ENCODE peak calls at places on chromosomes 2 and 18, in five cellular contexts. Z is adrenal gland, D is fibroblast of lung, F is A549, E is stomach. W is an unnamed sample.

GRCh38 chr2:158935617-158936016 is 32.8 kb upstream of the TANC1 start:
- DNase-seq in D (no peak), E (no peak), Z (no peak), F (no peak), W (no peak)

GRCh38 chr2:220043155-220043992 is 415.9 kb downstream of the SLC4A3 start:
- DNase-seq in F (no peak), E (no peak), Z (no peak), D (peak; percentile 57), W (no peak)

GRCh38 chr2:113273031-113273551 is 5.6 kb downstream of the PAX8 start:
- DNase-seq in D (peak; percentile 38), E (peak; percentile 33), F (peak; percentile 53), Z (no peak), W (no peak)

GRCh38 chr2:147232225-147232669 is 612.6 kb upstream of the ACVR2A start:
- DNase-seq in E (no peak), F (no peak), D (no peak), Z (no peak), W (no peak)

GRCh38 chr2:109206569-109207145 is 77.7 kb downstream of the SH3RF3 start:
- DNase-seq in D (no peak), E (no peak), Z (no peak), F (no peak), W (no peak)

GRCh38 chr2:215052810-215053209 is 85.6 kb downstream of the ABCA12 start:
- DNase-seq in D (no peak), Z (no peak), F (no peak), E (no peak), W (no peak)

GRCh38 chr2:96353606-96354095 is 18.1 kb downstream of the NCAPH start:
- DNase-seq in Z (no peak), E (no peak), F (no peak), D (no peak), W (no peak)

GRCh38 chr2:172488556-172488955 is 61.2 kb downstream of the ITGA6 start:
- DNase-seq in F (no peak), E (no peak), Z (no peak), D (no peak), W (no peak)

GRCh38 chr2:75431757-75432156 is 129.0 kb downstream of the EVA1A start:
- DNase-seq in E (no peak), F (no peak), D (no peak), Z (no peak), W (no peak)

GRCh38 chr2:196113061-196113974 is 44.7 kb upstream of the DNAH7 start:
- DNase-seq in F (no peak), Z (no peak), D (peak; percentile 72), E (no peak), W (no peak)

GRCh38 chr18:45775241-45775676 is 50.2 kb upstream of the SIGLEC15 start:
- DNase-seq in E (peak; percentile 77), Z (peak; percentile 64), F (peak; percentile 85), D (peak; percentile 91), W (peak; percentile 44)

GRCh38 chr2:96271995-96272394 is 6.0 kb downstream of the CIAO1 start:
- DNase-seq in Z (no peak), F (peak; percentile 26), D (no peak), E (no peak), W (no peak)

GRCh38 chr2:55155206-55155605 is 76.9 kb downstream of the CLHC1 start:
- DNase-seq in D (no peak), Z (no peak), E (no peak), F (no peak), W (no peak)

GRCh38 chr2:9422321-9423099 is 818 bp downstream of the ITGB1BP1 start:
- DNase-seq in D (peak; percentile 18), F (peak; percentile 38), Z (peak; percentile 80), E (peak; percentile 41), W (peak; percentile 53)

GRCh38 chr2:55403177-55403998 is 16.3 kb downstream of the CCDC88A start:
- DNase-seq in Z (no peak), D (no peak), F (no peak), E (no peak), W (no peak)

GRCh38 chr2:240236217-240237111 is 96.0 kb upstream of the OTOS start:
- DNase-seq in D (no peak), Z (peak; percentile 76), E (no peak), F (no peak), W (peak; percentile 90)

GRCh38 chr2:42385225-42385624 is 24.2 kb upstream of the COX7A2L start:
- DNase-seq in Z (peak; percentile 25), F (peak; percentile 50), E (no peak), D (no peak), W (peak; percentile 31)

GRCh38 chr18:79964330-79965118 is at the start of gene HSBP1L1:
- DNase-seq in F (peak; percentile 58), E (peak; percentile 87), D (peak; percentile 26), Z (peak; percentile 80), W (peak; percentile 33)

GRCh38 chr2:74846481-74846880 is 12.6 kb downstream of the HK2 start:
- DNase-seq in Z (no peak), D (no peak), E (no peak), F (no peak), W (no peak)

GRCh38 chr18:8264861-8265411 is 344.3 kb upstream of the RAB12 start:
- DNase-seq in F (no peak), E (no peak), D (peak; percentile 60), Z (no peak), W (peak; percentile 38)

GRCh38 chr2:196516541-196516940 is 123.0 kb upstream of the CCDC150 start:
- DNase-seq in E (no peak), D (no peak), Z (no peak), F (no peak), W (no peak)

GRCh38 chr2:62142054-62142453 is 53.9 kb upstream of the B3GNT2 start:
- DNase-seq in D (no peak), Z (no peak), E (no peak), F (no peak), W (no peak)

GRCh38 chr2:62147610-62148301 is 48.2 kb upstream of the B3GNT2 start:
- DNase-seq in D (peak; percentile 78), Z (no peak), E (no peak), F (peak; percentile 18), W (no peak)

GRCh38 chr2:62145478-62146100 is 50.3 kb upstream of the B3GNT2 start:
- DNase-seq in Z (no peak), F (no peak), E (no peak), D (no peak), W (no peak)

GRCh38 chr2:62143696-62144095 is 52.2 kb upstream of the B3GNT2 start:
- DNase-seq in F (no peak), E (no peak), D (no peak), Z (no peak), W (no peak)

GRCh38 chr2:62144689-62145477 is 51.0 kb upstream of the B3GNT2 start:
- DNase-seq in F (no peak), E (no peak), Z (no peak), D (no peak), W (no peak)
- H3K4me1 ChIP-seq in F (peaks cover 9% of the 10 kb centered on the region), E (no peaks in the 10 kb centered on the region), Z (no peaks in the 10 kb centered on the region), D (no peaks in the 10 kb centered on the region), W (peaks cover 5% of the 10 kb centered on the region)

GRCh38 chr18:21241224-21242131 is 554 bp upstream of the GREB1L start:
- DNase-seq in Z (no peak), E (no peak), F (no peak), D (no peak), W (no peak)

GRCh38 chr18:21243041-21243431 is 1.0 kb downstream of the GREB1L start:
- DNase-seq in Z (no peak), E (no peak), D (peak; percentile 3), F (peak; percentile 11), W (peak; percentile 4)

DNA sequence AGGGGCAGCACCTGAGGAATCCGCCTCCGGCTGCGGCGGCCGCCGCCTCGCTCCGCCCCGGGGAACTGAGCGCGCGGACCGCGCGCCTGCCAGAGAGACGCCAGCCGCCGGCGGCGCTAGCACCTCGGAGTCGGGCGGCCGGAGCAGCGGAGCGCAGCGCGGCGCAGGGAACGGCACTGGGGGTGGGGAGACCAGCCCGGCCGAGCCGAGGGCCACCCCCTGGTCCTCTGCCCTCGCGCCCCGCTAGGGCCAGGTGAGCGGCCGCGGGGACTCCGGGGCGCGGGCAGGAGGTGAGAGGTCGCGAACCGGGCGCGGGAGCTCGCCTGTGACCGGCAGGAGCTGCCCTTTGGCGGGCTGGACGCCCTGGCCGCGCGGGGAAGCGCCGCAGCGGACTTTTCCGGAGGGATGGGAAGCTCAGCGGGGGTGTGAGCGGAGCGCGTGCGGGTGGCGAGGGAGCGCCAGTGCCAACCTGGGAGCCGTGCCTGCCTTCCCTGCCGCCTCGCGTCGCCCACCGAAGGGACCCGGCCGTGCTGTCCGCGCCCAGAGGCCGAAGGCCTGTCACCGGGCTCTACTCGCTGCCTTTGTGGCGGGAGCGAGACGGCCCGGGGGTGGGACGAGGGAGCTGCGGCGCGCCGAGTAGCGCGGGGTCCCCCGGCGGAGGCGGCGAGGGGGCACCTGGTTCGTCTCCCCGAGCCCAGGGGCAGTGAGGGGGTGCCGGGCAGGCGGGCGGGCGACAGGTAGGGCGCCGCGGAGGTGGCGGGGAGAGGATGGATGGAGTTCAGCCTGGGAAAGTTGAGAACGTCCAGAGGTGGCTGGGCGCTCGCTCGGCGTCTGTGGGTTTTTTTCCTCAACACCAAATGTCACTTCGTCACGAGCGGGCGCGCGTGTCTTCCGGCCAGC is at the start of gene GREB1L:
- DNase-seq in E (peak; percentile 63), F (peak; percentile 55), D (peak; percentile 21), Z (peak; percentile 31), W (peak; percentile 33)
- TF ChIP-seq CTCF in E (no peak), F (peak; percentile 41), D (no peak), Z (no peak), W (no peak)

DNA sequence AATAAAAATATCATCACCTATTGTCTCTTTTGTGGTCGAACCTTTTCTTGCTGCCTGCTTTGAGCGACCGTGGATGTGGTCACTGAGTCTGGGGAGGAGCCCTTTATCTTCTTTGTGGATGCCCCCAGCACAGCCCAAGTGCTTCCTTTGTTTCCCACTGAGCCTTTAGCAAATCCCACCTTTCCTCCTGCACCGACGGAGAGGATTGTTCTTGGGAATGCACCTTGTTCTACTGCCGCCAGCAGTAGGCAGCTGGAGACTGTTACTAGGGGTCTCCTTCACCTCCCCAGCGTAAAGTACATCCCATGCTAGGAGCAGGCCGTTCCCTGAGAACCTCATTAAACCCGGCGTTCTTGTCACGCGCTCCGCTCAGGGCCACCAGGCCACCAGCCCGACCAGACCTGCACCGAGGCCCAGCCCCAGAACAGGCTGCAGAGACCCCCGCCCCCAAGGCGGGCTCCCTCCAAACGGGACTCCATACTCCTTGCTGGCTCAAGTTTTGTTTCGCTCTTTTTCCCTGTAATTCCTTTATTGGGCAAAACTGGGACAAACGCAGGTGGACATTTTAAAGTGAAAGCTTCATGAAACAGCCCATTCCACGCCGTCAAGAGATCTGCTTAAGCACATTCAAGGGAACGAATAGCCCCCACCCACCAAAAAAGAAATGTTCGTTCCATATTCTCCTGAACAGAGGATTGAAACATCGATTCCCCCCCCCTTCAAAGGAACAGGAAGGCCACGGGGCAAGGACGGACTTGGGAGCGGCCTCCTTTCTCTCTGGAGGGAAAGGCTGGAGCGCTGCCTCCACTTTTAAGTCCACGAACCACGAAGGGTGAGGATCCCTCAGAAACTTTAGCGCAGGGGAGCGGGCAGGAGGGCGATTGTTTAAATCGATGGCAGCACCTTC is 1.1 kb upstream of the MAT2A start:
- DNase-seq in F (peak; percentile 56), Z (peak; percentile 74), E (peak; percentile 57), D (peak; percentile 46), W (peak; percentile 70)
- H3K4me3 ChIP-seq in F (peak overlapping the region; percentile 98), Z (peak overlapping the region; percentile 33), E (peak overlapping the region; percentile 94), D (peak overlapping the region; percentile 78), W (peak overlapping the region; percentile 91)

DNA sequence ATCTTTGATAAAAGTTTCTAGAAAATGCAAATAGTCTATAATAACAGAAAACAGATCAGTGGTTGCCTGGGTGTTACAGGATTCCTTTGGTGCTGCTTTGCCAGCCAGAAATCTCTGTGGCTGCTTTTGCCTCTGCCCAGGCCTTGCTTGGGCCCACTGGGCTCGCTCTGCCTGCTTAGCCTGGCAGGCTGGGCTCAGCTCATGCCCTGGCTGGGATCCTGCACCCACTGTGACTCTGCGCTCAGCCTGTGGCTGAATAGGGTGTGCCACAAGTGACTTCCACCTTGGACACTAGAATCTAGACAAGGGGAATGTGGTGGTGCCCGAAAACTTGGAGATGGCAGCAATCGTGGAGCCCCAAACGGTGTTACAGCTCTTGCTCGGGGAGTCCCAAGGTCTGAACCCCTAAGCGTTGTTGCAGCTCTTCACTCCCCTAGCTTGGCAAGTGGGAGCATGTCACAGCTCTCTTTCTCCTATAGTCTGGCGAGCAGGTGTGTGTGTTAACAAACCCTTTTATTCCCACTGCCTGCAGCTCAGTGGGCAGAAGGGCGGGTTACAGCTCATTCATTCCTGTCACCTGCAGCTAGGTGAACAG is 50.9 kb downstream of the FBXO48 start:
- DNase-seq in E (no peak), D (no peak), Z (no peak), F (no peak), W (no peak)
- H3K4me1 ChIP-seq in E (no peaks in the 10 kb centered on the region), D (no peaks in the 10 kb centered on the region), Z (no peaks in the 10 kb centered on the region), F (no peaks in the 10 kb centered on the region), W (no peaks in the 10 kb centered on the region)